ENCODE peak calls at places on chromosomes 2 and 18, in nine cellular contexts. E, Z, H, R, D, X, C, L and A are unnamed samples.
A peak's percentile ranks its signal among the peaks of the same experiment; 100 is the strongest.

GRCh38 chr2:84906900-84907714 is 1.7 kb downstream of the TMSB10 start:
- DNase-seq in E (peak; percentile 74), Z (peak; percentile 70), H (peak; percentile 50), R (peak; percentile 51), D (peak; percentile 4), X (peak; percentile 80), C (peak; percentile 53), L (peak; percentile 93), A (peak; percentile 83)

GRCh38 chr2:84486436-84487115 is 27.5 kb upstream of the SUCLG1 start:
- DNase-seq in E (no peak), Z (no peak), H (peak; percentile 18), R (no peak), D (no peak), X (no peak), C (no peak), L (no peak), A (no peak)

GRCh38 chr2:221518937-221519635 is 53.0 kb downstream of the EPHA4 start:
- DNase-seq in E (no peak), Z (no peak), H (no peak), R (no peak), D (no peak), X (no peak), C (no peak), L (no peak), A (no peak)

GRCh38 chr18:57784034-57784815 is 18.9 kb downstream of the ATP8B1 start:
- DNase-seq in E (no peak), Z (no peak), H (no peak), R (no peak), D (no peak), X (peak; percentile 76), C (no peak), L (no peak), A (no peak)

GRCh38 chr2:211103989-211104388 is 547.6 kb downstream of the CPS1 start:
- DNase-seq in E (no peak), Z (no peak), H (no peak), R (no peak), D (no peak), X (peak; percentile 25), C (no peak), L (no peak), A (no peak)

GRCh38 chr2:62042944-62043343 is 137.5 kb downstream of the COMMD1 start:
- DNase-seq in E (no peak), Z (no peak), H (peak; percentile 35), R (no peak), D (no peak), X (no peak), C (no peak), L (no peak), A (no peak)

GRCh38 chr2:111918383-111918806 is 20.0 kb downstream of the MERTK start:
- DNase-seq in E (no peak), Z (peak; percentile 62), H (no peak), R (no peak), D (no peak), X (peak; percentile 75), C (no peak), L (no peak), A (no peak)

GRCh38 chr18:45106331-45106774 is 425.7 kb downstream of the SETBP1 start:
- DNase-seq in E (peak; percentile 76), Z (no peak), H (no peak), R (no peak), D (no peak), X (no peak), C (no peak), L (no peak), A (no peak)

GRCh38 chr2:32977228-32977758 is 30.5 kb downstream of the LTBP1 start:
- DNase-seq in E (no peak), Z (no peak), H (peak; percentile 20), R (peak; percentile 27), D (no peak), X (no peak), C (no peak), L (no peak), A (no peak)

GRCh38 chr2:84768840-84769239 is 112.0 kb downstream of the TRABD2A start:
- DNase-seq in E (no peak), Z (no peak), H (no peak), R (no peak), D (no peak), X (no peak), C (no peak), L (no peak), A (no peak)

GRCh38 chr18:36602071-36602470 is 226.7 kb downstream of the TPGS2 start:
- DNase-seq in E (no peak), Z (no peak), H (no peak), R (no peak), D (no peak), X (no peak), C (no peak), L (no peak), A (no peak)

GRCh38 chr2:165281387-165281786 is 42.2 kb downstream of the SCN2A start:
- DNase-seq in E (no peak), Z (no peak), H (no peak), R (no peak), D (no peak), X (no peak), C (no peak), L (no peak), A (no peak)

GRCh38 chr2:43675646-43676321 is 445 bp downstream of the C1GALT1C1L start:
- DNase-seq in E (no peak), Z (peak; percentile 19), H (no peak), R (no peak), D (no peak), X (no peak), C (no peak), L (no peak), A (no peak)

GRCh38 chr18:9835112-9835755 is 50.5 kb upstream of the TXNDC2 start:
- DNase-seq in E (no peak), Z (no peak), H (no peak), R (no peak), D (peak; percentile 47), X (no peak), C (no peak), L (no peak), A (no peak)

GRCh38 chr2:168538133-168538532 is 82.1 kb downstream of the CERS6 start:
- DNase-seq in E (no peak), Z (no peak), H (no peak), R (no peak), D (no peak), X (no peak), C (no peak), L (no peak), A (no peak)

GRCh38 chr2:168534926-168535325 is 78.9 kb downstream of the CERS6 start:
- DNase-seq in E (no peak), Z (no peak), H (no peak), R (no peak), D (no peak), X (no peak), C (no peak), L (no peak), A (no peak)

GRCh38 chr2:168538534-168538933 is 82.5 kb downstream of the CERS6 start:
- DNase-seq in E (no peak), Z (no peak), H (no peak), R (no peak), D (no peak), X (peak; percentile 15), C (no peak), L (no peak), A (no peak)

GRCh38 chr2:168539945-168540344 is 83.9 kb downstream of the CERS6 start:
- DNase-seq in E (no peak), Z (no peak), H (no peak), R (no peak), D (no peak), X (no peak), C (no peak), L (no peak), A (no peak)

DNA sequence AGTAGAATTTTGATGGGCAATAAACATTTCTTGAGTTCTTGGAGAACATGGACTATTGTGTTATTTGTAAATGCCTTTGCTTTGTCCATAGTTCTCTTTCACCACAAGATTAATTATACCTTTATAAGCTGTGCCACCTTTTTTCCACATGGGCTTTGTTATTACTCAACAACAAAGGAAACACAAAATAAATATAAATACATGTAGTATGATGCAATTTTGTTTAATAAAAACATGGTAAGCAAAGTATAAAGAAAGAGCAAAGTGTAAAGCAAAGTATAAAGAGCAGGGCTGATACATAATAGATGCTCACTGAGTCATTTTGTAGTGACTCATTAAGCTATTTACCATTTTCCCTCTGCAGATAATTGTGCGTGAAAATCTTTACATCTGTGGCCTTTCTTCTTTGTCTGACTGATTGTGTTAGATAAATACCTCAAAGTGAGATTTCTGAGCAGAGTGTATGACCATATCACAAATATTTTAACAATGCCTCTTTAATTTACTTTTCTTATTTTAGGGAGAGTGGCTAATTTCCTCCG is 80.9 kb downstream of the CERS6 start:
- DNase-seq in E (no peak), Z (no peak), H (no peak), R (no peak), D (no peak), X (peak; percentile 21), C (no peak), L (no peak), A (no peak)
- H3K4me3 ChIP-seq in E (no peak overlapping the region), Z (no peak overlapping the region), H (no peak overlapping the region), R (no peak overlapping the region), D (no peak overlapping the region), X (no peak overlapping the region), C (no peak overlapping the region), L (no peak overlapping the region), A (no peak overlapping the region)

DNA sequence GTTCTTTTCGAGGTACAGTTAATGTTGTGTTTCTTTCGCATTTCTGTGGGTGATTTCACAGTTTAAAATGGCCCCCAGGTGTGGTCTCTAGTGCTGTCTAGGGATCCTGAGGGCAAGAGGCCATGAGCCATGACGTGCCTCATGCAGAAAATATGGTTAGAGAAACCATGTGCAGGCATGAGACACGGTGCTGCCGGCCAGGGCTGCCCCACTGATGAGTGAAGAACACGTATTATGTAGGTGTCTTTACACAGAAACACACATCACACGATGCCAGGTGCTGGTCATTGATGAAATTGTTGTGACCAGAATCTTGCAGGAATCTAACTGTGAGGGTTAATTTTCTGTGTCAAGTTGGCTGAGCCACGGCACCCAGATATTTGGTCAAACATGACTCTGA is 462.9 kb upstream of the MYT1L start:
- DNase-seq in E (no peak), Z (no peak), H (no peak), R (no peak), D (no peak), X (no peak), C (no peak), L (no peak), A (no peak)
- H3K9me3 ChIP-seq in E (no peaks in the 10 kb centered on the region), Z (no peaks in the 10 kb centered on the region), H (peaks cover 3% of the 10 kb centered on the region), R (no peaks in the 10 kb centered on the region), D (no peaks in the 10 kb centered on the region), X (no peaks in the 10 kb centered on the region), C (no peaks in the 10 kb centered on the region), L (no peaks in the 10 kb centered on the region), A (no peaks in the 10 kb centered on the region)

DNA sequence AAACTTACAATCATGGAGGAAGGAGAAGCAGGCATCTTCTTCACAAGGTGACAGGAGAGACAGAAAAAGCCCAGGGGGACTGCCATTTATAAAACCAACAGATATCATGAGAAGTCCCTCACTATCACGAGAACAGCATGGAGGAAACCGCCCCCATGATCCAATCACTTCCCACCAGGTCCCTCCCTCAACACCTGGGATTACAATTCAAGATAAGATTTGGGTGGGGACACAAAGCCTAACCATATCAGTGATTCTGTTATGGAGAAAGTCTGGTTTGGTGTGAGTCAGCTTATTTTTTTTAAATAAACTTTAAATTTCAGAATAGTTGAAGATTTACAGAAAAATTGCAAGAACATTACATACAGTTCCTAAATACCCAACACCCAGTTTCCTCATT is 84.7 kb upstream of the SP3 start:
- DNase-seq in E (no peak), Z (no peak), H (no peak), R (no peak), D (no peak), X (no peak), C (no peak), L (no peak), A (no peak)
- H3K4me3 ChIP-seq in E (no peak overlapping the region), Z (no peak overlapping the region), H (no peak overlapping the region), R (no peak overlapping the region), D (no peak overlapping the region), X (no peak overlapping the region), C (no peak overlapping the region), L (no peak overlapping the region), A (no peak overlapping the region)

GRCh38 chr2:25125949-25126348 is 42.4 kb downstream of the POMC start:
- DNase-seq in E (no peak), Z (no peak), H (no peak), R (no peak), D (no peak), X (no peak), C (no peak), L (no peak), A (no peak)
- H3K9me3 ChIP-seq in E (no peaks in the 10 kb centered on the region), Z (no peaks in the 10 kb centered on the region), H (no peaks in the 10 kb centered on the region), R (no peaks in the 10 kb centered on the region), D (no peaks in the 10 kb centered on the region), X (no peaks in the 10 kb centered on the region), C (no peaks in the 10 kb centered on the region), L (no peaks in the 10 kb centered on the region), A (no peaks in the 10 kb centered on the region)